ENCODE peak calls at places on chromosomes 5 and 9, in four cellular contexts. One of them, this sample, is unnamed.

GRCh38 chr9:129068110-129068509 is 12.8 kb upstream of the DOLPP1 start:
- DNase-seq in DND-41: no peak
- DNase-seq in tibial artery: no peak
- DNase-seq in choroid plexus epithelial cell: no peak
- DNase-seq in this sample: no peak

GRCh38 chr9:126735482-126735881 is 69.4 kb upstream of the ZBTB43 start:
- DNase-seq in DND-41: no peak
- DNase-seq in tibial artery: no peak
- DNase-seq in choroid plexus epithelial cell: no peak
- DNase-seq in this sample: no peak

GRCh38 chr5:79122963-79123362 is 11.4 kb downstream of the BHMT start:
- DNase-seq in DND-41: no peak
- DNase-seq in tibial artery: no peak
- DNase-seq in choroid plexus epithelial cell: no peak
- DNase-seq in this sample: no peak

GRCh38 chr5:148443998-148444397 is 60.2 kb downstream of the FBXO38 start:
- DNase-seq in DND-41: peak; percentile 46
- DNase-seq in tibial artery: no peak
- DNase-seq in choroid plexus epithelial cell: peak; percentile 84
- DNase-seq in this sample: peak; percentile 16

GRCh38 chr9:91820949-91821880 is 128.8 kb downstream of the ROR2 start:
- DNase-seq in DND-41: no peak
- DNase-seq in tibial artery: no peak
- DNase-seq in choroid plexus epithelial cell: no peak
- DNase-seq in this sample: no peak

GRCh38 chr5:68379275-68380026 is 163.9 kb downstream of the PIK3R1 start:
- DNase-seq in DND-41: no peak
- DNase-seq in tibial artery: peak; percentile 82
- DNase-seq in choroid plexus epithelial cell: no peak
- DNase-seq in this sample: no peak

GRCh38 chr5:161432798-161433197 is 113.7 kb downstream of the GABRB2 start:
- DNase-seq in DND-41: no peak
- DNase-seq in tibial artery: no peak
- DNase-seq in choroid plexus epithelial cell: no peak
- DNase-seq in this sample: no peak

GRCh38 chr5:139690385-139691274 is 42.5 kb downstream of the CXXC5 start:
- DNase-seq in DND-41: no peak
- DNase-seq in tibial artery: peak; percentile 83
- DNase-seq in choroid plexus epithelial cell: peak; percentile 75
- DNase-seq in this sample: no peak

GRCh38 chr5:77437194-77437593 is 54.9 kb downstream of the WDR41 start:
- DNase-seq in DND-41: no peak
- DNase-seq in tibial artery: no peak
- DNase-seq in choroid plexus epithelial cell: peak; percentile 57
- DNase-seq in this sample: no peak

GRCh38 chr5:136040746-136041415 is 12.1 kb downstream of the TGFBI start:
- DNase-seq in DND-41: no peak
- DNase-seq in tibial artery: no peak
- DNase-seq in choroid plexus epithelial cell: no peak
- DNase-seq in this sample: no peak

GRCh38 chr5:79540939-79541338 is 27.0 kb upstream of the HOMER1 start:
- DNase-seq in DND-41: no peak
- DNase-seq in tibial artery: no peak
- DNase-seq in choroid plexus epithelial cell: no peak
- DNase-seq in this sample: no peak

GRCh38 chr5:16169550-16169949 is 10.0 kb downstream of the MARCHF11 start:
- DNase-seq in DND-41: no peak
- DNase-seq in tibial artery: no peak
- DNase-seq in choroid plexus epithelial cell: no peak
- DNase-seq in this sample: no peak

GRCh38 chr9:96411129-96411820 is 6.9 kb downstream of the ZNF367 start:
- DNase-seq in DND-41: no peak
- DNase-seq in tibial artery: no peak
- DNase-seq in choroid plexus epithelial cell: no peak
- DNase-seq in this sample: no peak

GRCh38 chr5:39775458-39776365 is 350.9 kb upstream of the DAB2 start:
- DNase-seq in DND-41: no peak
- DNase-seq in tibial artery: no peak
- DNase-seq in choroid plexus epithelial cell: peak; percentile 94
- DNase-seq in this sample: no peak

GRCh38 chr9:129036241-129036922 is at the start of gene MIGA2:
- DNase-seq in DND-41: peak; percentile 98
- DNase-seq in tibial artery: peak; percentile 99
- DNase-seq in choroid plexus epithelial cell: peak; percentile 99
- DNase-seq in this sample: peak; percentile 97

GRCh38 chr9:133453651-133454050 is 6.1 kb upstream of the CACFD1 start:
- DNase-seq in DND-41: no peak
- DNase-seq in tibial artery: no peak
- DNase-seq in choroid plexus epithelial cell: no peak
- DNase-seq in this sample: no peak

GRCh38 chr5:172054611-172055153 is 48.2 kb upstream of the FBXW11 start:
- DNase-seq in DND-41: no peak
- DNase-seq in tibial artery: no peak
- DNase-seq in choroid plexus epithelial cell: no peak
- DNase-seq in this sample: no peak

GRCh38 chr9:133954862-133955529 is 37.1 kb downstream of the VAV2 start:
- DNase-seq in DND-41: no peak
- DNase-seq in tibial artery: no peak
- DNase-seq in choroid plexus epithelial cell: no peak
- DNase-seq in this sample: no peak

GRCh38 chr5:44727100-44727499 is 81.6 kb upstream of the MRPS30 start:
- DNase-seq in DND-41: no peak
- DNase-seq in tibial artery: no peak
- DNase-seq in choroid plexus epithelial cell: no peak
- DNase-seq in this sample: no peak

GRCh38 chr5:60178101-60178500 is 284.6 kb upstream of the PDE4D start:
- DNase-seq in DND-41: no peak
- DNase-seq in tibial artery: no peak
- DNase-seq in choroid plexus epithelial cell: peak; percentile 63
- DNase-seq in this sample: no peak

GRCh38 chr5:88727705-88728313 is 155.2 kb downstream of the MEF2C start:
- DNase-seq in DND-41: no peak
- DNase-seq in tibial artery: no peak
- DNase-seq in choroid plexus epithelial cell: peak; percentile 57
- DNase-seq in this sample: no peak

GRCh38 chr5:115168829-115169391 is 798 bp downstream of the TRIM36 start:
- DNase-seq in DND-41: no peak
- DNase-seq in tibial artery: no peak
- DNase-seq in choroid plexus epithelial cell: peak; percentile 4
- DNase-seq in this sample: no peak

GRCh38 chr5:115170128-115170923 is 618 bp upstream of the TRIM36 start:
- DNase-seq in DND-41: no peak
- DNase-seq in tibial artery: no peak
- DNase-seq in choroid plexus epithelial cell: peak; percentile 29
- DNase-seq in this sample: no peak

GRCh38 chr5:115166744-115167393 is 2.8 kb downstream of the TRIM36 start:
- DNase-seq in DND-41: no peak
- DNase-seq in tibial artery: no peak
- DNase-seq in choroid plexus epithelial cell: no peak
- DNase-seq in this sample: no peak

GRCh38 chr5:115170924-115171510 is 1.3 kb upstream of the TRIM36 start:
- DNase-seq in DND-41: no peak
- DNase-seq in tibial artery: no peak
- DNase-seq in choroid plexus epithelial cell: peak; percentile 5
- DNase-seq in this sample: no peak

DNA sequence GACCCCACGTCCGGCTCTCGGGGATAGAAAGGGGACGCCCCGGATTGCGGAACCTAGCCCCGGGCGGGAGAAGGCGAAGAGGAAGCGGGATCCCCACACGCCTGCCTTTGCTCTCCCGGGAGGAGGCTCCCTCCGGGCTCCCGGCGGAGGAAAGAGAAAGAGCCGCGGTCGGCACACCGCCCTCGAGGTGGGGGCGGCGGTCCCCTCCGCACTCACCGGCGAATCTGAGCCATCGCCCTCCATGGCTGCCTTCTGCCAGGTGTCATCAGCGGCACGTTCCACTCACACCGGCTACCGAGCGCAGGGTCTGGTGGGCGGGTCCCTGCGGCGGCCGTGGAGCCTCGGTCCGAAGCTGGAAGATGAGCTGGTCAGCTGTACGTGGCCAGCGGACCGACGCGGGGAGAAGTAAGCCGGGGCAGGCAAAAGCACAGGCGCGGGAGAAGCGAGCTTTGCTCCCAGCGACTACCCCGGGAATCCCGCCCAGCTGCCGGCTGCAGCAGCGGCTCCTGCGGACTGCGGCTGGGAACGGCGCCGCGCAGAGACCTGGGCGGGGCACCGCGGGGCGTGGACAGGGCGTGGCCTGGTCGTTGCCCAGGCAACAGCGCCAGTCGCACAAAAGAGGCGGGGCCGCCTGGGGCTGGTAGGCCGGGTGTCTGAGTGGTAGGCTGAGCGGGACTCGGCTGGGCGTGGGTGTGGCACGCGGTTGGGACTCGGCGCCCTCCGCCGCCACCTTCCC is at the start of gene TRIM36:
- DNase-seq in DND-41: no peak
- DNase-seq in tibial artery: peak; percentile 95
- DNase-seq in choroid plexus epithelial cell: peak; percentile 92
- DNase-seq in this sample: peak; percentile 63
- TF ChIP-seq CTCF in DND-41: no peak
- TF ChIP-seq CTCF in tibial artery: no peak
- TF ChIP-seq CTCF in choroid plexus epithelial cell: peak; percentile 25
- TF ChIP-seq CTCF in this sample: peak; percentile 9

DNA sequence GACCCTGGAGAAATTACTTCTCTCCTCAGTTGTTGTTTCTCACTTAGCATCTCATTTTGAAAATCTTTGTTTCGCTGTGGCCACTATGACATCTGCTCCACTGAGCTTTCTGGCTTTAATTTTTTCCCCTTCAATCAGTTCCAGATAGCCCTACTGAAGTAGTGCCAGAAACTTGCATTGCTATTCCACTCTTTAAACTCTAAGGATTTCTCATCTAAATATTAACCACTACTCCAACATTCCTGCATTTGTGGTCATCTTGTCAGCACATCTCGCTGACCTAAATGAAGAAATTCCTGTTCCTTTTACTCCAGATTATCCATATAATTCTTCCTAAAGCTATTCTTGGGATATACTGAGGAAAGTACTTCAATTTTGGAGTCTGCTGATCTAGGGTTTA is 15.3 kb upstream of the NOL6 start:
- DNase-seq in DND-41: no peak
- DNase-seq in tibial artery: no peak
- DNase-seq in choroid plexus epithelial cell: peak; percentile 38
- DNase-seq in this sample: no peak
- H3K4me3 ChIP-seq in DND-41: no peak overlapping the region
- H3K4me3 ChIP-seq in tibial artery: no peak overlapping the region
- H3K4me3 ChIP-seq in choroid plexus epithelial cell: no peak overlapping the region
- H3K4me3 ChIP-seq in this sample: no peak overlapping the region

GRCh38 chr5:909994-910768 is 17.5 kb downstream of the TRIP13 start:
- DNase-seq in DND-41: no peak
- DNase-seq in tibial artery: no peak
- DNase-seq in choroid plexus epithelial cell: no peak
- DNase-seq in this sample: no peak
- TF ChIP-seq CTCF in DND-41: no peak
- TF ChIP-seq CTCF in tibial artery: no peak
- TF ChIP-seq CTCF in choroid plexus epithelial cell: no peak
- TF ChIP-seq CTCF in this sample: no peak

DNA sequence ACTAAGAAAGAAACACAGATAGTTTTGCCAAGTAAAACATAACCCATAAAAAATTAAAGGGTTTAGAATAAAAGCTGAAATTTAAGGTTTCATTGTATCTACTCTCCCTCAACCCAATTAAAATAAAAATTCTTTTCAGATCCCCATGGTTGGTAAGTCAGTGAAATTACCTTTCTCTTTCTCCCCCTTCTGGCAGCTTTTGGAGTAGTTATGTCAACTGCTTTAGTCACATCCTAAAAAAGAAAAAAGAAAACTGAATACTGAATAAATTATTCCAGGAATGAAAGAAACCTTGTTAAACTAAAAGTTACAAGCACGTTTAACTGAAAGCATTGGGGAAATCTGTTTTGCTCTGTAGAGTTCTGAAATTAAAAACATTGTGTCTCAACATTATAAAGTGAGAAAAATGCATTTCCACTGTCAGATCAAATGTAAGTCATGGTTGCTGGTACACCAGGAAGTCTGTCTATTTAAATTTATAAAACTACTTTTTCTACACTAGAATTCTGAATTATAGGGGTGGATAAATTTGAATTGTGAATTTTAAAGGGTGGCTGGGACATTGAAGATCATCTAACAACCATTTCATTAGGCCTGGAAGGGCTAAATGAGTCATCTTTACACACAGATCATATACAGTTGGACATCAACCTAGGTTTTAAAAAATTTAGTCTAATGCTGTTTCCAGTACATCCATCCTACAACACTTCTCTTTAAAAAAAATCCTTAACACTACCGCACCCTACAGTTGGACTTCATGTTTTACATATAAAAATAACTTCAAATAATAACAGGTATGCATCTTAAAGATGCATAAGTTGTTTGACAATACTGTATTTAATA is 24.7 kb downstream of the PSIP1 start:
- DNase-seq in DND-41: no peak
- DNase-seq in tibial artery: no peak
- DNase-seq in choroid plexus epithelial cell: peak; percentile 60
- DNase-seq in this sample: no peak
- H3K4me3 ChIP-seq in DND-41: no peak overlapping the region
- H3K4me3 ChIP-seq in tibial artery: no peak overlapping the region
- H3K4me3 ChIP-seq in choroid plexus epithelial cell: no peak overlapping the region
- H3K4me3 ChIP-seq in this sample: no peak overlapping the region

GRCh38 chr9:121563881-121564460 is 64.3 kb upstream of the GGTA1 start:
- DNase-seq in DND-41: no peak
- DNase-seq in tibial artery: no peak
- DNase-seq in choroid plexus epithelial cell: no peak
- DNase-seq in this sample: no peak

GRCh38 chr9:121560921-121561320 is 61.3 kb upstream of the GGTA1 start:
- DNase-seq in DND-41: no peak
- DNase-seq in tibial artery: no peak
- DNase-seq in choroid plexus epithelial cell: no peak
- DNase-seq in this sample: no peak

GRCh38 chr9:121562261-121562780 is 62.7 kb upstream of the GGTA1 start:
- DNase-seq in DND-41: no peak
- DNase-seq in tibial artery: no peak
- DNase-seq in choroid plexus epithelial cell: no peak
- DNase-seq in this sample: no peak

GRCh38 chr9:121563425-121563824 is 63.8 kb upstream of the GGTA1 start:
- DNase-seq in DND-41: no peak
- DNase-seq in tibial artery: no peak
- DNase-seq in choroid plexus epithelial cell: no peak
- DNase-seq in this sample: no peak

GRCh38 chr9:121561385-121562222 is 62.0 kb upstream of the GGTA1 start:
- DNase-seq in DND-41: no peak
- DNase-seq in tibial artery: no peak
- DNase-seq in choroid plexus epithelial cell: peak; percentile 19
- DNase-seq in this sample: no peak
- TF ChIP-seq CTCF in DND-41: no peak
- TF ChIP-seq CTCF in tibial artery: no peak
- TF ChIP-seq CTCF in choroid plexus epithelial cell: no peak
- TF ChIP-seq CTCF in this sample: no peak

This sample was measured in GM12864.